ENCODE peak calls at places on chromosomes 11 and 22, in five cellular contexts. One of them, this sample, is unnamed.

GRCh38 chr11:120520091-120520822 is 8.7 kb downstream of the GRIK4 start:
- DNase-seq in Calu3: no peak
- DNase-seq in WTC11: no peak
- DNase-seq in GM23338: no peak
- DNase-seq in K562: no peak
- DNase-seq in this sample: no peak

GRCh38 chr11:66542362-66542761 is 3.5 kb downstream of the ZDHHC24 start:
- DNase-seq in Calu3: no peak
- DNase-seq in GM23338: no peak
- DNase-seq in K562: no peak
- DNase-seq in WTC11: no peak
- DNase-seq in this sample: no peak

GRCh38 chr22:30634477-30635233 is 926 bp upstream of the SLC35E4 start:
- DNase-seq in K562: peak
- DNase-seq in GM23338: peak
- DNase-seq in WTC11: peak
- DNase-seq in Calu3: peak
- DNase-seq in this sample: peak

GRCh38 chr11:1158681-1159525 is 1.1 kb downstream of the MUC5AC start:
- DNase-seq in GM23338: no peak
- DNase-seq in K562: no peak
- DNase-seq in WTC11: peak
- DNase-seq in Calu3: peak
- DNase-seq in this sample: no peak

GRCh38 chr22:20783844-20784723 is 10.2 kb downstream of the SERPIND1 start:
- DNase-seq in WTC11: peak
- DNase-seq in Calu3: peak
- DNase-seq in GM23338: peak
- DNase-seq in K562: peak
- DNase-seq in this sample: peak

GRCh38 chr11:31645747-31646146 is 136.2 kb downstream of the ELP4 start:
- DNase-seq in Calu3: no peak
- DNase-seq in GM23338: no peak
- DNase-seq in K562: peak
- DNase-seq in WTC11: no peak
- DNase-seq in this sample: no peak

GRCh38 chr11:17077240-17077519 is 287 bp downstream of the RPS13 start:
- DNase-seq in WTC11: no peak
- DNase-seq in K562: no peak
- DNase-seq in Calu3: no peak
- DNase-seq in GM23338: no peak
- DNase-seq in this sample: no peak

GRCh38 chr11:43574949-43575915 is 105.3 kb upstream of the HSD17B12 start:
- DNase-seq in WTC11: peak
- DNase-seq in K562: no peak
- DNase-seq in Calu3: no peak
- DNase-seq in GM23338: peak
- DNase-seq in this sample: no peak

GRCh38 chr11:120331301-120331966 is 4.8 kb upstream of the ARHGEF12 start:
- DNase-seq in GM23338: no peak
- DNase-seq in WTC11: no peak
- DNase-seq in Calu3: no peak
- DNase-seq in K562: no peak
- DNase-seq in this sample: no peak

GRCh38 chr22:43515902-43516301 is 104.1 kb downstream of the MPPED1 start:
- DNase-seq in Calu3: no peak
- DNase-seq in GM23338: peak
- DNase-seq in WTC11: peak
- DNase-seq in K562: peak
- DNase-seq in this sample: peak

GRCh38 chr11:126589492-126589803 is 234.0 kb downstream of the ST3GAL4 start:
- DNase-seq in WTC11: no peak
- DNase-seq in GM23338: no peak
- DNase-seq in K562: no peak
- DNase-seq in Calu3: no peak
- DNase-seq in this sample: no peak
- TF ChIP-seq CTCF in WTC11: no peak
- TF ChIP-seq CTCF in GM23338: no peak
- TF ChIP-seq CTCF in K562: no peak
- TF ChIP-seq CTCF in Calu3: no peak
- TF ChIP-seq CTCF in this sample: no peak

DNA sequence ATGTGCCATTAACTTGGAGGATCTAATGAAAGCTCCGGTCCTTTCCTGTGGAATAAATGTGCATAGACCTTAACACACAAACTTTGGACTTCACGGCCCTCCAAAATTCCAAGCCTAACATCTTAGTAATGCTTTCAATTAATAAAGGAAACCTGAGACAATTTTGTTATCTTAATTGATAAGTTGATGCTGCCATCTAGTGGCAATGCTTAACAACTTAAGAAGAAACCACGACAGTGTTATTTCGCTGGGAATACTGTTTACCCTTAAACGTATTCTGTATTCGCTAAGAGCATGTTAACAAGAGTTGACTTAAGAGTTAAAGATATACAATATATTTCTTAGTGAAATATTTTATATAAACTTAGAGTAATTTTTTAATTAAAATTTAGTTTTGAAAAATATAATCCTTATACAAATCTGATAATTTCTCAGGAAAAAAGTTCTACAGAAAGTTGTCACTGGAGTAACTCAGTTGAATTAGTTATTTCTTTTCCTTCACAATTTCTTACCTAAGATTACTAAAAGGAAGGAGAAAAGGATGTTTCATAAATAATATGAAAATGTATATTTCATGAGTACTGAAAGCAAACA is 35.0 kb upstream of the OR9G4 start:
- DNase-seq in GM23338: peak
- DNase-seq in WTC11: no peak
- DNase-seq in K562: peak
- DNase-seq in Calu3: peak
- DNase-seq in this sample: peak
- TF ChIP-seq CTCF in GM23338: peak
- TF ChIP-seq CTCF in WTC11: peak
- TF ChIP-seq CTCF in K562: peak
- TF ChIP-seq CTCF in Calu3: peak
- TF ChIP-seq CTCF in this sample: peak

DNA sequence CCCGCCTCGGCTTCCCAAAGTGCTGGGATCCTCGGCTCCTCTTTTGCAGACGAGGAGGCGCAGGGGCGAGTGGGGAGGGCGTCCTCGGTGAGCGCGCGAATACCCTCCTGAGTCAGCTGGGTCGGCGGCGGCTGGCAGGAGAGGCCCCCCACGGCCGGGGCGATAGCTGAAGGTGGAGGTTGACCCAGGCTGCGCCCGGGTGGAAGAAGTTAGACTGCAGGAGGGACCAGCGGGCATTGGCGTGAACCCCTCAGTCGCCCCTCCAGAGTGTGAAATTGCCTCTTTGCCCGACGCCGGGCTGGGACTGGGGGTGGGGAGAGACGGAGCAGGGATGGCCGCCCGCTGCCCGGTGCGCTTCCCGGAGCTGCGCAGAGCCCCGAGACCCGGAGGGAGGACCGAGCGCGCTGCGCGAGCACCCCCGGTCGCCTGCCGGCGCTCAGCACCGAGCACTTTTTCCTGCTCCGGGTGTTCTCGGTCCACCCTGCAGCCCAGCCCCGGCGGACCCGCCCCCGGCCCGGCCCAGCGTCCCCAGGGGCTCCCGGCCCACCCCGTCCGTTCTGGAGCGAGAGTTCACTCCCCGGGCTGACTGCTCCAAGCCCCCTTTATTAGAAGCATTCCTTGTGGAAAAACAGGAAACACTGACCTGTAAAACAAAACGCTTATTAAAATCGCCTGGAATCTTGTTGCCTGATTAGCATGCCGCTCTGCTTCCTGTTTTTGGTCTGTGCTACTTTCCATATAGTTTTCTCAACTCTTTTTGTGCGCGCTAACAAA is 13.7 kb upstream of the CPT1A start:
- DNase-seq in Calu3: peak
- DNase-seq in K562: no peak
- DNase-seq in WTC11: peak
- DNase-seq in GM23338: peak
- DNase-seq in this sample: peak
- TF ChIP-seq CTCF in Calu3: no peak
- TF ChIP-seq CTCF in K562: no peak
- TF ChIP-seq CTCF in WTC11: no peak
- TF ChIP-seq CTCF in GM23338: no peak
- TF ChIP-seq CTCF in this sample: no peak

GRCh38 chr22:39212721-39213376 is 31.9 kb downstream of the PDGFB start:
- DNase-seq in K562: peak
- DNase-seq in GM23338: peak
- DNase-seq in WTC11: no peak
- DNase-seq in Calu3: peak
- DNase-seq in this sample: no peak
- TF ChIP-seq CTCF in K562: peak
- TF ChIP-seq CTCF in GM23338: peak
- TF ChIP-seq CTCF in WTC11: no peak
- TF ChIP-seq CTCF in Calu3: no peak
- TF ChIP-seq CTCF in this sample: no peak

DNA sequence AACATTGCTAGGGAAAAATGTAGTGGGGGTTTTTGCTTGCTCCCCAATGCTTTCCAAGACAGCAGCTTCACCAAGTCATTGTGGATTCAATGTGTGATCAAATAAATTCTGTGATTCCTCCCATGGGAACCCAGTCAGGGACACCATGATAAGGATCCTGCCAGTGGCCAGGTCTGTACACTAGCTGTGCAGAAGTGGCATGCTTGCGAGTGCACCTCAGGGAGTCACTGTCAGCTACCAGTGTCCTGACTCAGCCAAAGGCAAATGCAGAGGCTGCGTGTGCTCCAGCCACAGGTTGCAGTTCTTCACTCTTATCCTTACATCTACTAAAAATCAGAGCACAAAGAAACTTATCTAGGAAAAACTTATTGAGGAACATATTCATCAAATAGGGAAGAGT is 9.4 kb upstream of the ACRV1 start:
- DNase-seq in K562: no peak
- DNase-seq in Calu3: no peak
- DNase-seq in GM23338: no peak
- DNase-seq in WTC11: no peak
- DNase-seq in this sample: no peak
- TF ChIP-seq CTCF in K562: no peak
- TF ChIP-seq CTCF in Calu3: no peak
- TF ChIP-seq CTCF in GM23338: no peak
- TF ChIP-seq CTCF in WTC11: no peak
- TF ChIP-seq CTCF in this sample: no peak

GRCh38 chr22:29319072-29319471 is 3.6 kb upstream of the RASL10A start:
- DNase-seq in K562: no peak
- DNase-seq in WTC11: no peak
- DNase-seq in Calu3: no peak
- DNase-seq in GM23338: no peak
- DNase-seq in this sample: no peak

GRCh38 chr22:29325356-29325755 is 9.9 kb upstream of the RASL10A start:
- DNase-seq in Calu3: no peak
- DNase-seq in WTC11: no peak
- DNase-seq in GM23338: no peak
- DNase-seq in K562: no peak
- DNase-seq in this sample: no peak

GRCh38 chr22:29316429-29316828 is 932 bp upstream of the RASL10A start:
- DNase-seq in Calu3: no peak
- DNase-seq in WTC11: no peak
- DNase-seq in GM23338: peak
- DNase-seq in K562: no peak
- DNase-seq in this sample: no peak

GRCh38 chr22:29315286-29316195 is at the start of gene RASL10A:
- DNase-seq in WTC11: no peak
- DNase-seq in K562: no peak
- DNase-seq in GM23338: peak
- DNase-seq in Calu3: no peak
- DNase-seq in this sample: peak

DNA sequence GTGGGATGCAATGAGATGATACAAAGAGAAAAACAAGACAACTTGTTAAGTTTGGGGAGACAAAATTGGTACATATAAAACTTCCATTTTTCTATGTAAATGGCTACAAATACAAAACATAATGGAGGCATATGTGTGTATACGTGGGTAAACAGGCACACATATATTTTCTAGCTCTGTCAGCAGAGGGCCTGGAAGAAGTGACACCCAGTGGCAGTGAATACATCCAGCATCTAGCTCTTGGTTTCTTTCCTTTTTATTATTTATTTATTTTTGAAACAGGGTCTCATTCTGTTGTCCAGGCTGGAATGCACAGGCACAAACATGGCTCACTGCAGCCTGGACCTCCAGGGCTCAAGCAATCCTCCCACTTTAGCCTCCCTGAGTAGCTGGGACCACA is 5.0 kb upstream of the RASL10A start:
- DNase-seq in GM23338: no peak
- DNase-seq in K562: no peak
- DNase-seq in Calu3: no peak
- DNase-seq in WTC11: no peak
- DNase-seq in this sample: no peak
- TF ChIP-seq CTCF in GM23338: no peak
- TF ChIP-seq CTCF in K562: peak
- TF ChIP-seq CTCF in Calu3: no peak
- TF ChIP-seq CTCF in WTC11: no peak
- TF ChIP-seq CTCF in this sample: no peak

DNA sequence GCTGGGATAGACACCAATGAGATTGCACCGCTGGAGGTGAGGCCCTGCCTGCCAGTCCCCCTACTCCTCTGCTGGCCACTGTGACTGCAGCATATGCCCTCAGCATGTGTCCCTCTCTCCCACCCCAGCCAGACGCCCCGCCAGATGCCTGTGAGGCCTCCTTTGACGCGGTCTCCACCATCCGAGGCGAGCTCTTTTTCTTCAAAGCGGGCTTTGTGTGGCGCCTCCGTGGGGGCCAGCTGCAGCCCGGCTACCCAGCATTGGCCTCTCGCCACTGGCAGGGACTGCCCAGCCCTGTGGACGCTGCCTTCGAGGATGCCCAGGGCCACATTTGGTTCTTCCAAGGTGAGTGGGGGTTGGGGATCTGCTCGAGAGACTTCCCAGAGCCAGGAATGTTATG is 5.7 kb upstream of the SMARCB1 start:
- DNase-seq in GM23338: no peak
- DNase-seq in K562: no peak
- DNase-seq in Calu3: no peak
- DNase-seq in WTC11: no peak
- DNase-seq in this sample: no peak
- TF ChIP-seq CTCF in GM23338: no peak
- TF ChIP-seq CTCF in K562: no peak
- TF ChIP-seq CTCF in Calu3: no peak
- TF ChIP-seq CTCF in WTC11: no peak
- TF ChIP-seq CTCF in this sample: no peak

GRCh38 chr11:69644071-69644961 is 3.4 kb downstream of the CCND1 start:
- DNase-seq in K562: peak
- DNase-seq in WTC11: no peak
- DNase-seq in Calu3: peak
- DNase-seq in GM23338: no peak
- DNase-seq in this sample: no peak

GRCh38 chr11:69644962-69645675 is 4.2 kb downstream of the CCND1 start:
- DNase-seq in Calu3: no peak
- DNase-seq in WTC11: no peak
- DNase-seq in K562: no peak
- DNase-seq in GM23338: no peak
- DNase-seq in this sample: no peak

GRCh38 chr11:69642913-69643632 is 2.1 kb downstream of the CCND1 start:
- DNase-seq in GM23338: peak
- DNase-seq in WTC11: peak
- DNase-seq in Calu3: peak
- DNase-seq in K562: peak
- DNase-seq in this sample: peak

GRCh38 chr11:69642549-69642912 is 1.6 kb downstream of the CCND1 start:
- DNase-seq in GM23338: peak
- DNase-seq in Calu3: no peak
- DNase-seq in K562: peak
- DNase-seq in WTC11: no peak
- DNase-seq in this sample: peak

GRCh38 chr11:69643646-69644045 is 2.7 kb downstream of the CCND1 start:
- DNase-seq in K562: no peak
- DNase-seq in GM23338: no peak
- DNase-seq in Calu3: no peak
- DNase-seq in WTC11: no peak
- DNase-seq in this sample: no peak
- TF ChIP-seq CTCF in K562: peak
- TF ChIP-seq CTCF in GM23338: no peak
- TF ChIP-seq CTCF in Calu3: peak
- TF ChIP-seq CTCF in WTC11: no peak
- TF ChIP-seq CTCF in this sample: peak